ENCODE peak calls at places on chromosomes 13 and 19, in ten cellular contexts. U is A172; B is lower lobe of right lung; O is stromal cell of bone marrow; L is HCT116; I is putamen; C is globus pallidus; A is stomach; V is EH; Y is activated CD4-positive, alpha-beta T cell treated with anti-CD3 and anti-CD28 coated beads, Interleukin-2, amount 50 U/mL, for 1 hour. X is an unnamed sample.
A peak's percentile ranks its signal among the peaks of the same experiment; 100 is the strongest.

GRCh38 chr19:29559743-29560142 is 33.9 kb downstream of the VSTM2B start:
- DNase-seq in Y (no peak), L (no peak), C (no peak), V (no peak), O (no peak), A (no peak), I (no peak), B (no peak), U (no peak), X (no peak)

GRCh38 chr19:41706741-41707501 is 1.5 kb upstream of the CEACAM5 start:
- DNase-seq in V (peak; percentile 31), O (no peak), B (peak; percentile 83), I (no peak), A (peak; percentile 79), U (peak; percentile 60), L (peak; percentile 69), Y (peak; percentile 69), C (peak; percentile 1), X (peak; percentile 43)

GRCh38 chr13:29924482-29924884 is 74.1 kb upstream of the UBL3 start:
- DNase-seq in I (no peak), A (no peak), U (peak; percentile 68), C (no peak), L (no peak), Y (no peak), O (no peak), B (no peak), V (peak; percentile 87), X (no peak)

GRCh38 chr19:7595466-7596133 is at the start of gene CAMSAP3:
- DNase-seq in Y (peak; percentile 37), O (no peak), B (peak; percentile 77), L (no peak), I (no peak), C (no peak), V (peak; percentile 9), U (no peak), A (peak; percentile 66), X (no peak)

GRCh38 chr13:110421696-110422395 is 114.8 kb downstream of the COL4A2 start:
- DNase-seq in I (no peak), L (no peak), V (peak; percentile 58), A (no peak), O (no peak), B (no peak), C (no peak), Y (no peak), U (no peak), X (no peak)

GRCh38 chr13:50871405-50871804 is 27.9 kb upstream of the DLEU7 start:
- DNase-seq in U (no peak), Y (no peak), O (no peak), V (no peak), B (no peak), C (no peak), L (no peak), I (no peak), A (no peak), X (no peak)

GRCh38 chr19:34260771-34261173 is 6.4 kb downstream of the GARRE1 start:
- DNase-seq in Y (no peak), O (no peak), V (peak; percentile 68), I (no peak), L (no peak), B (no peak), C (no peak), A (no peak), U (no peak), X (no peak)

GRCh38 chr19:16373539-16373938 is 48.9 kb downstream of the KLF2 start:
- DNase-seq in L (no peak), B (no peak), U (peak; percentile 24), V (peak; percentile 50), I (no peak), C (no peak), Y (no peak), A (no peak), O (peak; percentile 86), X (no peak)

GRCh38 chr13:77113496-77113895 is 86.5 kb upstream of the FBXL3 start:
- DNase-seq in L (no peak), Y (no peak), U (peak; percentile 2), A (no peak), B (no peak), O (no peak), V (peak; percentile 17), C (no peak), I (no peak), X (no peak)

GRCh38 chr19:2477141-2477710 is 1.3 kb downstream of the GADD45B start:
- DNase-seq in A (peak; percentile 68), Y (peak; percentile 32), C (no peak), L (no peak), O (no peak), I (no peak), U (peak; percentile 51), B (peak; percentile 63), V (peak; percentile 56), X (no peak)

GRCh38 chr19:38021356-38021755 is 114.3 kb downstream of the SIPA1L3 start:
- DNase-seq in B (no peak), U (no peak), Y (no peak), V (peak; percentile 65), A (no peak), O (no peak), I (no peak), L (no peak), C (no peak), X (no peak)

GRCh38 chr19:8096071-8096470 is 43.5 kb downstream of the CCL25 start:
- DNase-seq in L (no peak), A (no peak), I (no peak), C (no peak), O (no peak), V (no peak), Y (no peak), B (peak; percentile 34), U (no peak), X (no peak)

GRCh38 chr19:53608381-53608780 is 23.4 kb upstream of the DPRX start:
- DNase-seq in I (no peak), V (no peak), L (no peak), B (no peak), A (no peak), Y (no peak), U (no peak), C (no peak), O (no peak), X (no peak)

GRCh38 chr19:28883241-28883693 is 329.7 kb downstream of the UQCRFS1 start:
- DNase-seq in L (no peak), I (peak; percentile 48), V (peak; percentile 55), Y (no peak), B (no peak), C (peak; percentile 62), U (no peak), O (peak; percentile 81), A (no peak), X (no peak)

GRCh38 chr13:91946498-91947070 is 548.2 kb downstream of the GPC5 start:
- DNase-seq in I (peak; percentile 23), V (no peak), B (no peak), A (no peak), L (no peak), U (peak; percentile 34), Y (no peak), O (no peak), C (peak; percentile 27), X (peak; percentile 5)

GRCh38 chr13:82717249-82717648 is 1165.0 kb downstream of the SLITRK1 start:
- DNase-seq in B (no peak), U (peak; percentile 70), O (peak; percentile 36), A (no peak), V (peak; percentile 81), I (peak; percentile 84), Y (no peak), C (peak; percentile 91), L (no peak), X (no peak)

GRCh38 chr19:46733693-46734240 is 12.1 kb upstream of the FKRP start:
- DNase-seq in V (no peak), A (no peak), C (no peak), U (no peak), Y (no peak), I (no peak), L (no peak), O (no peak), B (no peak), X (no peak)